ENCODE peak calls at places on chromosomes 3 and 15, in four cellular contexts. D is upper lobe of left lung, R is H1, I is transverse colon. T is an unnamed sample.

GRCh38 chr15:68481321-68481720 is 49.4 kb upstream of the ITGA11 start:
- DNase-seq in D (no peak), R (no peak), I (no peak), T (no peak)

GRCh38 chr3:87359807-87360206 is 83.4 kb upstream of the POU1F1 start:
- DNase-seq in D (peak), R (no peak), I (no peak), T (no peak)

GRCh38 chr3:117355566-117355965 is 646.0 kb downstream of the TUSC7 start:
- DNase-seq in D (no peak), R (peak), I (no peak), T (no peak)

GRCh38 chr3:32391643-32392529 is at the start of gene CMTM7:
- DNase-seq in D (peak), R (peak), I (peak), T (peak)

GRCh38 chr3:46196261-46196957 is 11.7 kb downstream of the CCR1 start:
- DNase-seq in D (no peak), R (no peak), I (no peak), T (no peak)

GRCh38 chr3:58009026-58009748 is 965 bp downstream of the FLNB start:
- DNase-seq in D (peak), R (peak), I (peak), T (peak)

GRCh38 chr15:68372291-68372811 is 59.6 kb downstream of the ITGA11 start:
- DNase-seq in D (no peak), R (peak), I (no peak), T (peak)

GRCh38 chr15:72426753-72427152 is 28.6 kb downstream of the TMEM202 start:
- DNase-seq in D (no peak), R (no peak), I (no peak), T (no peak)

DNA sequence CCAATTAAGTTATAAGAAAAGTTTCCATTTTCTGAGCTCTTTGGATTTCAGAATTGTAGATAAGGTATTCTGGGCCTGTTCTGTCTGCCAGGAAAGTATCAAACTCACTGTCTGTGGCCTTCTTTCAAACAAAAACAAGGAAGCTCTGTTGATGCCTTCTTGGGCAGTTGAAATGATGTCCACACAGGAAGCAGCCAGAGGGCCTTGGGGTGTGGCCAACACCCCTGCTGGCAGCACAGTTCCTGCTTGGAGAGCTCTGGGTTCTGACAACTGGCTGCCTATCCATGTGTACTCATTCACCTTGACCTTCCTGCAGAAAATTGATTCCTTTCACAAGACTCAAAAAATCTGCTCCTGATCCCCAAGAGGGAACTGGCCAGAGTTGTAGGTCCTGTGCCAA is 426.9 kb downstream of the NTRK3 start:
- DNase-seq in D (peak), R (no peak), I (no peak), T (no peak)
- TF ChIP-seq POLR2AphosphoS5 in D (no peak), R (no peak), I (no peak), T (no peak)

GRCh38 chr3:21624514-21624913 is 126.5 kb downstream of the ZNF385D start:
- DNase-seq in D (no peak), R (no peak), I (no peak), T (no peak)
- TF ChIP-seq POLR2A in D (no peak), R (no peak), I (no peak), T (no peak)

GRCh38 chr15:96267463-96267862 is 63.0 kb upstream of the NR2F2 start:
- DNase-seq in D (no peak), R (no peak), I (no peak), T (no peak)

GRCh38 chr15:96273317-96274086 is 57.0 kb upstream of the NR2F2 start:
- DNase-seq in D (no peak), R (no peak), I (no peak), T (no peak)

GRCh38 chr15:96268421-96269204 is 61.9 kb upstream of the NR2F2 start:
- DNase-seq in D (no peak), R (no peak), I (no peak), T (no peak)

GRCh38 chr15:96272427-96272826 is 58.1 kb upstream of the NR2F2 start:
- DNase-seq in D (no peak), R (no peak), I (no peak), T (no peak)

DNA sequence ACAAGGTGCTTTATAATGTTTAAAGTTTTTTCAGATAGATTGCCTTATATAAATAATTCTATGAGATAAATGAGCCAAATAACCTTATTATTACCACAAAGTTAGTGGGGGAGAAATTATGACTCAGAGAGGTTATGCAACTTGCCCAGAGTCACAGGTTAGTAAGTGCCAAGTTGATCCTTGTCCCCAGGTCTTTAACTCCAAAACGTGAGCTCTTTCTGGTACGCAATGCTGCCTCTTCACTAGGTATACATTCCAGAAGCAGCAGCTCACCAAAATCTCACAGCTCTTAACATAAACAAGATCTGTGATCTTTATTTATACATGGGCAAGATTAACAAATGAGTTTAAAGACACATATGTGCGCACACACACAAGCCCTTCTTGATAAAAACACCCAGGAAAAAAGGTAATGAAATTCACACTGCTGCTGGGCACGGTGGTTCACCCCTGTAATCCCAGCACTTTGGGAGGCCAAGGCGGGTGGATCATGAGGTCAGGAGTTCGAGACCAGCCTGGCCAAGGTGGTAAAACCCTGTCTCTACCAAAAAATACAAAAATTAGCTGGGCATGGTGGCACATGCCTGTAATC is 59.8 kb upstream of the NR2F2 start:
- DNase-seq in D (no peak), R (no peak), I (no peak), T (no peak)
- TF ChIP-seq POLR2AphosphoS5 in D (no peak), R (no peak), I (no peak), T (no peak)

DNA sequence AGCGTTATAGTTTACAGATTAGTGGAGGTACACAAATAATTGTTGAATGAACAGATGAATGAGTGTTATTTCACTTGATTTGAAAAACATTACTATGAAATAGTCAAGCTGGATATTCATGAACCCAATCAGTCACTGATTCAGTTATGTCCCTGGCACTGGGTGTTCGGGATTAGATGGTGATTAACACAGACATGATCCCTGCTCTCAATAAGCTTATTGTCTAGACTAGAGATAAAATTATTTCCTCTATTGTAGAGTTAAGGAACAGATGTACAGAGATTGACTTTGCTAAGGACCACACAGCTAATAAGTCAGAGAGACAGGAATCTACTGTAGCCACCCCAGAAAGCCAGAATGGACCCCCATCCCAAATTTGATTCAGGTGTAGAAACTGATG is 963 bp downstream of the GRAMD1C start:
- DNase-seq in D (no peak), R (no peak), I (no peak), T (no peak)
- TF ChIP-seq POLR2A in D (no peak), R (no peak), I (no peak), T (no peak)

DNA sequence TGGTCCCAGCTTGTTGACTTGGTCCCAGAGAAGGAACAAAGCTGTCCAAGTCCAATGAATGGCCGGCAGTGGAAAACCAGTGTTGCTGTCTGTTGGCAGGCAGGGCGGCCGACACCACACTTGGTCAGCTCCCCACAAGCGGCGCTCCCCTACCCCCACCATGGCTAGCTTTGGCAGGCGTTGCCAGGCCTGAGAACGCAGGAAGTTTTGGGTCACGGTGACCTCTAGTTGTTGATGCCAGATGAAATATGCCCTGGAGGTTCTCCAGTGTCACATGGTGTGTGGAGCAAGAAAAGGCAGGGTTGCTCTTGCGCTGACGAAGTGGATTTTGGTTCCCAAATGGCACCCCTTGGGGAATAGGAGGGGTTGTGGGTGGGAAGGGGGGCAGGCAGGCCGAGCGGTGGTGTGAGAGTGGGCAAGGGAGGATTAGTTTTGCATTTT is 72.7 kb upstream of the TPRG1 start:
- DNase-seq in D (peak), R (no peak), I (peak), T (no peak)
- TF ChIP-seq POLR2AphosphoS5 in D (peak), R (no peak), I (no peak), T (no peak)

T was measured in GM12892.